ENCODE peak calls at places on chromosome 19, in ten cellular contexts. One of them, this sample, is unnamed.

GRCh38 chr19:51091895-51092873 is 9.5 kb upstream of the KLK14 start:
- DNase-seq in IMR-90: no peak
- DNase-seq in mammary epithelial cell: peak
- DNase-seq in neuronal stem cell: no peak
- DNase-seq in H1: no peak
- DNase-seq in GM23248: no peak
- DNase-seq in trophoblast cell: no peak
- DNase-seq in fibroblast of lung: no peak
- DNase-seq in GM23338: no peak
- DNase-seq in mesendoderm: no peak
- DNase-seq in this sample: no peak

GRCh38 chr19:46659151-46660007 is 1.6 kb downstream of the DACT3 start:
- DNase-seq in IMR-90: no peak
- DNase-seq in mammary epithelial cell: no peak
- DNase-seq in neuronal stem cell: peak
- DNase-seq in H1: peak
- DNase-seq in GM23248: peak
- DNase-seq in trophoblast cell: peak
- DNase-seq in fibroblast of lung: no peak
- DNase-seq in GM23338: peak
- DNase-seq in mesendoderm: peak
- DNase-seq in this sample: no peak

GRCh38 chr19:44822670-44823372 is 13.9 kb downstream of the BCAM start:
- DNase-seq in IMR-90: no peak
- DNase-seq in mammary epithelial cell: no peak
- DNase-seq in neuronal stem cell: peak
- DNase-seq in H1: no peak
- DNase-seq in GM23248: no peak
- DNase-seq in trophoblast cell: no peak
- DNase-seq in fibroblast of lung: no peak
- DNase-seq in GM23338: no peak
- DNase-seq in mesendoderm: no peak
- DNase-seq in this sample: no peak

GRCh38 chr19:45613926-45614725 is 12.1 kb upstream of the GPR4 start:
- DNase-seq in IMR-90: peak
- DNase-seq in mammary epithelial cell: peak
- DNase-seq in neuronal stem cell: no peak
- DNase-seq in H1: no peak
- DNase-seq in GM23248: peak
- DNase-seq in trophoblast cell: peak
- DNase-seq in fibroblast of lung: peak
- DNase-seq in GM23338: no peak
- DNase-seq in mesendoderm: no peak
- DNase-seq in this sample: no peak

GRCh38 chr19:58399903-58400637 is 4.6 kb downstream of the RNF225 start:
- DNase-seq in IMR-90: no peak
- DNase-seq in mammary epithelial cell: no peak
- DNase-seq in neuronal stem cell: no peak
- DNase-seq in H1: no peak
- DNase-seq in GM23248: peak
- DNase-seq in trophoblast cell: no peak
- DNase-seq in fibroblast of lung: no peak
- DNase-seq in GM23338: no peak
- DNase-seq in mesendoderm: no peak
- DNase-seq in this sample: no peak

GRCh38 chr19:38455031-38455430 is 21.5 kb downstream of the RYR1 start:
- DNase-seq in IMR-90: peak
- DNase-seq in mammary epithelial cell: no peak
- DNase-seq in neuronal stem cell: no peak
- DNase-seq in H1: no peak
- DNase-seq in GM23248: peak
- DNase-seq in trophoblast cell: peak
- DNase-seq in fibroblast of lung: peak
- DNase-seq in GM23338: peak
- DNase-seq in mesendoderm: peak
- DNase-seq in this sample: peak

GRCh38 chr19:3712663-3713531 is 4.7 kb downstream of the TJP3 start:
- DNase-seq in IMR-90: no peak
- DNase-seq in mammary epithelial cell: no peak
- DNase-seq in neuronal stem cell: no peak
- DNase-seq in H1: no peak
- DNase-seq in GM23248: no peak
- DNase-seq in trophoblast cell: no peak
- DNase-seq in fibroblast of lung: no peak
- DNase-seq in GM23338: no peak
- DNase-seq in mesendoderm: no peak
- DNase-seq in this sample: no peak

GRCh38 chr19:38213911-38214625 is 10.0 kb downstream of the DPF1 start:
- DNase-seq in IMR-90: peak
- DNase-seq in mammary epithelial cell: peak
- DNase-seq in neuronal stem cell: no peak
- DNase-seq in H1: no peak
- DNase-seq in GM23248: peak
- DNase-seq in trophoblast cell: peak
- DNase-seq in fibroblast of lung: peak
- DNase-seq in GM23338: peak
- DNase-seq in mesendoderm: peak
- DNase-seq in this sample: no peak

GRCh38 chr19:17405250-17406038 is at the start of gene BST2:
- DNase-seq in IMR-90: peak
- DNase-seq in mammary epithelial cell: no peak
- DNase-seq in neuronal stem cell: no peak
- DNase-seq in H1: no peak
- DNase-seq in GM23248: peak
- DNase-seq in trophoblast cell: peak
- DNase-seq in fibroblast of lung: no peak
- DNase-seq in GM23338: peak
- DNase-seq in mesendoderm: peak
- DNase-seq in this sample: peak

GRCh38 chr19:46033401-46033800 is 7.4 kb downstream of the IGFL4 start:
- DNase-seq in IMR-90: no peak
- DNase-seq in mammary epithelial cell: no peak
- DNase-seq in neuronal stem cell: no peak
- DNase-seq in H1: no peak
- DNase-seq in GM23248: no peak
- DNase-seq in trophoblast cell: no peak
- DNase-seq in fibroblast of lung: no peak
- DNase-seq in GM23338: no peak
- DNase-seq in mesendoderm: no peak
- DNase-seq in this sample: no peak

GRCh38 chr19:57099199-57099661 is 20.6 kb upstream of the USP29 start:
- DNase-seq in IMR-90: peak
- DNase-seq in mammary epithelial cell: peak
- DNase-seq in neuronal stem cell: peak
- DNase-seq in H1: peak
- DNase-seq in GM23248: peak
- DNase-seq in trophoblast cell: peak
- DNase-seq in fibroblast of lung: peak
- DNase-seq in GM23338: peak
- DNase-seq in mesendoderm: peak
- DNase-seq in this sample: peak

GRCh38 chr19:21402303-21402985 is 5.5 kb downstream of the ZNF493 start:
- DNase-seq in IMR-90: no peak
- DNase-seq in mammary epithelial cell: no peak
- DNase-seq in neuronal stem cell: no peak
- DNase-seq in H1: no peak
- DNase-seq in GM23248: no peak
- DNase-seq in trophoblast cell: no peak
- DNase-seq in fibroblast of lung: no peak
- DNase-seq in GM23338: no peak
- DNase-seq in mesendoderm: no peak
- DNase-seq in this sample: no peak

GRCh38 chr19:4058696-4059492 is 7.8 kb downstream of the ZBTB7A start:
- DNase-seq in IMR-90: no peak
- DNase-seq in mammary epithelial cell: no peak
- DNase-seq in neuronal stem cell: no peak
- DNase-seq in H1: no peak
- DNase-seq in GM23248: peak
- DNase-seq in trophoblast cell: no peak
- DNase-seq in fibroblast of lung: no peak
- DNase-seq in GM23338: peak
- DNase-seq in mesendoderm: no peak
- DNase-seq in this sample: no peak

GRCh38 chr19:44346556-44346955 is 9.9 kb downstream of the ZNF112 start:
- DNase-seq in IMR-90: no peak
- DNase-seq in mammary epithelial cell: no peak
- DNase-seq in neuronal stem cell: no peak
- DNase-seq in H1: no peak
- DNase-seq in GM23248: no peak
- DNase-seq in trophoblast cell: no peak
- DNase-seq in fibroblast of lung: no peak
- DNase-seq in GM23338: no peak
- DNase-seq in mesendoderm: no peak
- DNase-seq in this sample: no peak

DNA sequence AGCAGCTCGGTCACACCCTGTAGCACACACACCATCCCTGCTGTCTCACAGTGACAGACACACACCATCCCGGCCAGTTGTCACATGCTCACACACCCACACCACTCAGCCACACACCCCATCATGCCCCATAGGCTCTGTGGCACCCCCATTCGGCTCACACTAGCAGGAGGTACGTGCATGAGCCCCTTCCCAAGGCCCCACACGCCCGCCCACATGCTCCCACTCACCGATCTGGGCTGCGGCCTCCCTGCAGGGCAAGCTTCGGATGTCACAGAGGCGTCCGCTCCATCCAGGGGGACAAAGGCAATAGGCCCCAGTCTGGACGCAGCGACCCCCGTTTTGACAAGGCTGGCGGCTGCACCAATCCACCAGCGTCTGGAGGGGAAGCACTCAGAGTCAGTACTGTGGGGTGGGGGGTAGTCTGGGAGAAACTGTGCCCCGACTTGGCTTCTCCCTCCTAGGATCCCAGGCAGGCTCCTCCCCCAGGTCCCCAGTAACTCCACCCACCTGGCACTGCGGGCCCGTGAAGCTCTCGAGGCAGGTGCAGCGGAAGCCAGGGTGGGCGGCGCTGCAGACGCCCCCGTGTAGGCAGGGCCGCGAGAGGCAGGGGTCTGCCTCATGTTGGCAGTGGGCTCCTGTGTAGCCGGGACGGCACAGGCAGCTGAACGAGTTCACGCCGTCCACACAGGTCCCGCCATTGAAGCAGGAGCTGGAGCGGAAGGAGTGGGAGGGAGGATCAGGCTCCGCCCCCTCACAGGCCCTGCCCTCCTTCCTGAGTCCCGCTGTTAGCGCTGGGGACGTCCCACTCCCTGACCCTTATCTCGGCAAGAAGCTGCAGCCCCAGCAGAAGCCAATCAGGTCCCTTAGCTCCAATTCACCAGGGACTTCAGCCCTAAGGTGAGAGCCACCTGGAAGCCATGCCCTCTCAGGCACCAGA is 20.1 kb downstream of the NOTCH3 start:
- DNase-seq in IMR-90: no peak
- DNase-seq in mammary epithelial cell: no peak
- DNase-seq in neuronal stem cell: no peak
- DNase-seq in H1: peak
- DNase-seq in GM23248: peak
- DNase-seq in trophoblast cell: peak
- DNase-seq in fibroblast of lung: no peak
- DNase-seq in GM23338: peak
- DNase-seq in mesendoderm: peak
- DNase-seq in this sample: peak
- H3K4me2 ChIP-seq in IMR-90: no peak
- H3K4me2 ChIP-seq in mammary epithelial cell: peak
- H3K4me2 ChIP-seq in neuronal stem cell: no peak
- H3K4me2 ChIP-seq in H1: no peak
- H3K4me2 ChIP-seq in GM23248: no peak
- H3K4me2 ChIP-seq in trophoblast cell: no peak
- H3K4me2 ChIP-seq in fibroblast of lung: no peak
- H3K4me2 ChIP-seq in GM23338: peak
- H3K4me2 ChIP-seq in mesendoderm: no peak
- H3K4me2 ChIP-seq in this sample: peak

GRCh38 chr19:19661141-19661674 is 2.3 kb downstream of the ATP13A1 start:
- DNase-seq in IMR-90: no peak
- DNase-seq in mammary epithelial cell: no peak
- DNase-seq in neuronal stem cell: no peak
- DNase-seq in H1: peak
- DNase-seq in GM23248: no peak
- DNase-seq in trophoblast cell: no peak
- DNase-seq in fibroblast of lung: no peak
- DNase-seq in GM23338: no peak
- DNase-seq in mesendoderm: no peak
- DNase-seq in this sample: no peak
- H3K4me3 ChIP-seq in IMR-90: no peak
- H3K4me3 ChIP-seq in mammary epithelial cell: no peak
- H3K4me3 ChIP-seq in neuronal stem cell: peak
- H3K4me3 ChIP-seq in H1: no peak
- H3K4me3 ChIP-seq in GM23248: peak
- H3K4me3 ChIP-seq in trophoblast cell: no peak
- H3K4me3 ChIP-seq in fibroblast of lung: no peak
- H3K4me3 ChIP-seq in GM23338: no peak
- H3K4me3 ChIP-seq in mesendoderm: no peak
- H3K4me3 ChIP-seq in this sample: peak

GRCh38 chr19:20334760-20335159 is 167.7 kb downstream of the ZNF486 start:
- DNase-seq in IMR-90: no peak
- DNase-seq in mammary epithelial cell: no peak
- DNase-seq in neuronal stem cell: no peak
- DNase-seq in H1: no peak
- DNase-seq in GM23248: no peak
- DNase-seq in trophoblast cell: no peak
- DNase-seq in fibroblast of lung: no peak
- DNase-seq in GM23338: no peak
- DNase-seq in mesendoderm: no peak
- DNase-seq in this sample: no peak

GRCh38 chr19:20339444-20339843 is 172.4 kb downstream of the ZNF486 start:
- DNase-seq in IMR-90: no peak
- DNase-seq in mammary epithelial cell: no peak
- DNase-seq in neuronal stem cell: no peak
- DNase-seq in H1: no peak
- DNase-seq in GM23248: no peak
- DNase-seq in trophoblast cell: no peak
- DNase-seq in fibroblast of lung: no peak
- DNase-seq in GM23338: no peak
- DNase-seq in mesendoderm: no peak
- DNase-seq in this sample: no peak

DNA sequence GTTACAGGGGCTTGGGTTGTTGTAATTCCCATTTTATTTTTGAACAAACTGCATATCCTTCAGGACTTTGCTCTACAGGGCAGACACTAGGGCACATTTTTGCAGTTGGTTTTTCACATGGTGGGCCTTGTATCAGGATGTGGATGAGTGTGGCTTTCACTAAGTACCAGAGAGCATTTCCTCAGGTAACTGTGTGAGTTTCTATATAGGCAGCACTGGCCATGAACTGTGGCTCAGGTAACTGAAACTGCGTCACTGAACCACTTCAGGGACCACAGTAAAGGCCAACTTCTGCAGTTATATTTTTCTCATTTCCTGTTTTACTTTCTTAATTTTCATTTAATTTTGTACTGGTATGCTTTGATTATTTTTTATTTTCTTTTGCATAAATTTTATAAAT is 166.5 kb downstream of the ZNF486 start:
- DNase-seq in IMR-90: no peak
- DNase-seq in mammary epithelial cell: no peak
- DNase-seq in neuronal stem cell: no peak
- DNase-seq in H1: no peak
- DNase-seq in GM23248: no peak
- DNase-seq in trophoblast cell: no peak
- DNase-seq in fibroblast of lung: no peak
- DNase-seq in GM23338: no peak
- DNase-seq in mesendoderm: no peak
- DNase-seq in this sample: peak
- H3K4me2 ChIP-seq in IMR-90: no peak
- H3K4me2 ChIP-seq in mammary epithelial cell: no peak
- H3K4me2 ChIP-seq in neuronal stem cell: no peak
- H3K4me2 ChIP-seq in H1: no peak
- H3K4me2 ChIP-seq in GM23248: no peak
- H3K4me2 ChIP-seq in trophoblast cell: no peak
- H3K4me2 ChIP-seq in fibroblast of lung: no peak
- H3K4me2 ChIP-seq in GM23338: no peak
- H3K4me2 ChIP-seq in mesendoderm: no peak
- H3K4me2 ChIP-seq in this sample: no peak

GRCh38 chr19:42197375-42197817 is 20.1 kb downstream of the DEDD2 start:
- DNase-seq in IMR-90: no peak
- DNase-seq in mammary epithelial cell: no peak
- DNase-seq in neuronal stem cell: no peak
- DNase-seq in H1: no peak
- DNase-seq in GM23248: no peak
- DNase-seq in trophoblast cell: no peak
- DNase-seq in fibroblast of lung: no peak
- DNase-seq in GM23338: peak
- DNase-seq in mesendoderm: no peak
- DNase-seq in this sample: no peak
- H3K4me3 ChIP-seq in IMR-90: no peak
- H3K4me3 ChIP-seq in mammary epithelial cell: no peak
- H3K4me3 ChIP-seq in neuronal stem cell: no peak
- H3K4me3 ChIP-seq in H1: no peak
- H3K4me3 ChIP-seq in GM23248: no peak
- H3K4me3 ChIP-seq in trophoblast cell: no peak
- H3K4me3 ChIP-seq in fibroblast of lung: no peak
- H3K4me3 ChIP-seq in GM23338: peak
- H3K4me3 ChIP-seq in mesendoderm: no peak
- H3K4me3 ChIP-seq in this sample: no peak

This sample was measured in OCI-LY7.